ENCODE peak calls at places on chromosomes 3 and 15, in five cellular contexts. G is heart left ventricle, T is fibroblast of lung, I is stomach, B is astrocyte. N is an unnamed sample.

GRCh38 chr3:120203016-120203415 is 82.0 kb downstream of the GPR156 start:
- DNase-seq in G (peak; percentile 40), T (peak; percentile 92), I (no peak), B (peak; percentile 47), N (peak; percentile 83)

GRCh38 chr15:51155016-51155580 is 60.4 kb upstream of the TNFAIP8L3 start:
- DNase-seq in G (no peak), T (no peak), I (no peak), B (peak; percentile 11), N (no peak)

GRCh38 chr3:161222662-161223061 is 1.6 kb downstream of the NMD3 start:
- DNase-seq in G (no peak), T (peak; percentile 17), I (no peak), B (peak; percentile 63), N (no peak)

GRCh38 chr15:91559066-91559465 is 294.4 kb upstream of the SLCO3A1 start:
- DNase-seq in G (no peak), T (no peak), I (no peak), B (no peak), N (no peak)

GRCh38 chr15:40633178-40633577 is 39.1 kb downstream of the KNL1 start:
- DNase-seq in G (no peak), T (peak; percentile 45), I (no peak), B (peak; percentile 29), N (peak; percentile 4)

GRCh38 chr15:48242015-48242414 is 35.9 kb downstream of the SLC12A1 start:
- DNase-seq in G (no peak), T (no peak), I (no peak), B (no peak), N (no peak)

GRCh38 chr3:119669906-119670570 is 7.2 kb downstream of the COX17 start:
- DNase-seq in G (peak; percentile 29), T (peak; percentile 6), I (no peak), B (no peak), N (peak; percentile 21)

GRCh38 chr15:80217327-80217900 is 34.6 kb downstream of the CTXND1 start:
- DNase-seq in G (no peak), T (no peak), I (no peak), B (no peak), N (no peak)

GRCh38 chr15:95106781-95107180 is 875.4 kb downstream of the MCTP2 start:
- DNase-seq in G (no peak), T (no peak), I (no peak), B (no peak), N (no peak)

GRCh38 chr15:77107531-77108355 is 36.8 kb upstream of the TSPAN3 start:
- DNase-seq in G (peak; percentile 45), T (peak; percentile 68), I (peak; percentile 56), B (peak; percentile 18), N (peak; percentile 48)

GRCh38 chr3:87691109-87691508 is 367.7 kb downstream of the CGGBP1 start:
- DNase-seq in G (no peak), T (no peak), I (no peak), B (no peak), N (peak; percentile 1)

GRCh38 chr3:101779808-101780366 is 876 bp downstream of the NXPE3 start:
- DNase-seq in G (no peak), T (peak; percentile 11), I (no peak), B (peak; percentile 7), N (no peak)

GRCh38 chr3:129061888-129062834 is 1.6 kb downstream of the GP9 start:
- DNase-seq in G (no peak), T (no peak), I (no peak), B (no peak), N (no peak)

GRCh38 chr3:129059311-129059975 is 1.1 kb upstream of the GP9 start:
- DNase-seq in G (no peak), T (no peak), I (no peak), B (no peak), N (no peak)

GRCh38 chr3:129061077-129061887 is 703 bp downstream of the GP9 start:
- DNase-seq in G (no peak), T (no peak), I (no peak), B (no peak), N (no peak)

GRCh38 chr3:129058441-129059194 is 2.0 kb upstream of the GP9 start:
- DNase-seq in G (no peak), T (no peak), I (peak; percentile 59), B (no peak), N (no peak)

DNA sequence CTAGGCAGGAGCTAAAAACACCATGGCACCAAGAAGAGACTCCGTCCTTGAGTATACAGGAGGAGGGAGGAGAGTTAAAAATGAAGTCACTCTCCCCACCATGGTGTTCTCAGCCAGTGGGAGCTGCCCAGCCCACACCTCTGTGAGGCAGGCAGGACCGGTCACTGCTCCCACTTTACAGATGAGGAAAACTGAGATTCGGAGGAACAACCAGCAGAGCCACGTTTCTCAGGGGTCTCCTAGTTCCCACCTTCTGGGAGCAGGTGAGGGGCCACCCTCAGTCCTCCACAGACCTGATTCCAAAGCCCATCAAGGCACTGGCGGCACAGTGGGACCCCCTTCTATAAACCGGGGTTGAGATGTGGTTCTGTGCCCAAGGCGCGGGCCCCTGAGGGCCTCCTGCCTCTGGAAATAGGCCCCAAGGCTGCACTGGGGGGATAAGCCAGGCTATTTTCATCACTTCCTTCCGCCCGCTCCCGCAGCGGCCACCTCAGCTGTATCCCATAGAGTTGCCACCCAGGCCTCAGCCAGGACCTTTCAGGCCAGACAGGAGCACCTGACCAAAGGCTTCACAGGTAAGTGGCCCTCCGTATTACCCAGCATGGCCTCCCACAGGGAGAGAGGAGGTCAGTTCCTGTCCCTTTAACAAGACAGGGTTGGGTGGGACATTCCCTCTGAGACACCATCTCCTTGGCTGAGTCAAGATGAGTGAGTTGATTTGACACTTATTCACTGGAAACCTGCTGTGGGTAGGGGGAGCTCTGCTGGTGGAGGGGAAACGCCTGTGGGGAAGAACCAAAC is at the start of gene GP9:
- DNase-seq in G (no peak), T (no peak), I (no peak), B (no peak), N (no peak)
- H3K4me3 ChIP-seq in G (no peak within 1 kb of the TSS), T (no peak within 1 kb of the TSS), I (no peak within 1 kb of the TSS), B (no peak within 1 kb of the TSS), N (no peak within 1 kb of the TSS)

GRCh38 chr3:156818890-156819289 is 7.3 kb upstream of the LEKR1 start:
- DNase-seq in G (no peak), T (peak; percentile 33), I (no peak), B (peak; percentile 91), N (peak; percentile 85)

GRCh38 chr3:156819842-156820686 is 6.1 kb upstream of the LEKR1 start:
- DNase-seq in G (no peak), T (no peak), I (no peak), B (peak; percentile 63), N (no peak)

GRCh38 chr3:156816794-156817741 is 9.1 kb upstream of the LEKR1 start:
- DNase-seq in G (peak; percentile 90), T (peak; percentile 72), I (peak; percentile 93), B (peak; percentile 77), N (peak; percentile 96)

GRCh38 chr3:156816091-156816793 is 9.9 kb upstream of the LEKR1 start:
- DNase-seq in G (peak; percentile 35), T (peak; percentile 65), I (peak; percentile 43), B (peak; percentile 65), N (peak; percentile 84)

GRCh38 chr3:156817931-156818765 is 8.0 kb upstream of the LEKR1 start:
- DNase-seq in G (no peak), T (no peak), I (no peak), B (no peak), N (no peak)
- H3K4me3 ChIP-seq in G (no peak overlapping the region), T (peak overlapping the region; percentile 48), I (no peak overlapping the region), B (no peak overlapping the region), N (no peak overlapping the region)

DNA sequence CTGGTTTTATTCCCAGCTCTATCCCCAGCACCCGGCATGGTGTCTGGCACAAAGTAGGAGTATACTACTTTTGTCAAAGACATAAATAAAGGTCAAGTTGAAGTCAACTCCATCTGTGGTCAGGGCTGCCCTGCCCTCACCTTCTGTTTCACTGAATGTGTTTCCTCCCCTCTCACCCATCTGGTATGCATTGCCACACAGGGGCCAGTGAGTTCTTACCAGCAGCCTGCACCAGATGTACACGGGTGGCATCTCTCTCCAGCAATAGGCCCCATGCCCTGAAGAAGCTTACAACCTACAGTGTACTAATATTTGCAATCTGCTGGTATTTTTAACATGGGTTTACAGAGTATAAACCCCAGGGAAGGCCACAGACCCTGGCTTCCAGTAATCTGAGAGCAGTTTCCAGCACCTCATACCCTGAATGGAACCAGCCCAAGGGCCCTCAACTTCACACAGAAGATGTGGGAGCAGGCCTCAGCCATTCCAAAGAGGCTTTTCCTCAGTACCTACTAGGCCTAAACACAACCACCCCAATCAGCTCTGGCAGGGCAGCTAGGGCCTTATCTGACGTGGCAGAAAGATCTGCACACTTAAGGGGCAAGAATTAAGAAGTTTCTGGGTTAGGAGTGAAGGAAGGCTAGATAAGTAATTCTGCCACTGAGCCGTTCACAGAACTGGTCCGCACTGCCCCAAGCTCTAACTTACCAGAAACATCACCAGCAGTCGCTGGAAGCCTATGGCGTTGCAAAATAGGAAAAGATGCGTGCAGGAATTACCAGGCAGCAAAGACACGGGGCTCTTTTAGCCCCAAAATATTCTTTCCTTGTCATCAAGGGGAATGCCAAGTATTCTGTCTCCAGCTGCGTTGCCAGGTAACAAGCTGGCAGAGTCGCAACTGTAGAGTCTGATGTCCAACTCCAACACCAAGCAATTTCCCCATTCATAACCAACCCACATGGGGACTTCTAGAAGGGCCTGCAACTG is 2.1 kb downstream of the IDH2 start:
- DNase-seq in G (no peak), T (no peak), I (peak; percentile 79), B (peak; percentile 70), N (peak; percentile 77)
- H3K4me3 ChIP-seq in G (peak overlapping the region; percentile 98), T (no peak overlapping the region), I (peak overlapping the region; percentile 94), B (peak overlapping the region; percentile 69), N (peak overlapping the region; percentile 64)

GRCh38 chr3:194057570-194058188 is 78.3 kb upstream of the HES1 start:
- DNase-seq in G (no peak), T (no peak), I (no peak), B (no peak), N (no peak)
- H3K4me3 ChIP-seq in G (peak overlapping the region; percentile 52), T (no peak overlapping the region), I (peak overlapping the region; percentile 37), B (peak overlapping the region; percentile 12), N (no peak overlapping the region)

DNA sequence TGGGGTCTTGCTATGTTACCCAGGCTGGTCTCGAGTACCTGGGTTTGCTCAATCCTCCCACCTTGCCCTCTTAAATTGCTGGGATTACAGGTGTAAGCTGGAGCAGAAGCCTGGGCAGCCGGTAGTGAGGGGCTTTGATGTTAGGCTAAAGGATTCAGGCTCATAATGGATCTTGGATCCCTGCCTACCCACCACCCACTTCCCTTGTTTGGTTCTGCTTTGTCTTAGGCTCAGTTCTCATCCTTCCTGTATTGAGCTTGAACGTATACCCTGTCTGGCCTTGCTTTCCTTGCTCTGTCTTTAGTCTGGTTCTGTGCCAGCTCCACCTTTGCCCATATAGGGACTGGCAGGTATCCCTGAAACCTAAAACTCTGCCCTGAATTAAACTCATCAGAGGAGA is 1.7 kb downstream of the PPCDC start:
- DNase-seq in G (no peak), T (no peak), I (no peak), B (no peak), N (no peak)
- H3K4me3 ChIP-seq in G (no peak overlapping the region), T (no peak overlapping the region), I (no peak overlapping the region), B (no peak overlapping the region), N (no peak overlapping the region)

GRCh38 chr3:21405671-21406667 is 345.0 kb downstream of the ZNF385D start:
- DNase-seq in G (no peak), T (no peak), I (no peak), B (no peak), N (no peak)
- H3K4me3 ChIP-seq in G (no peak overlapping the region), T (no peak overlapping the region), I (no peak overlapping the region), B (no peak overlapping the region), N (no peak overlapping the region)

GRCh38 chr3:71453319-71453718 is 130.2 kb downstream of the FOXP1 start:
- DNase-seq in G (no peak), T (no peak), I (no peak), B (no peak), N (no peak)
- H3K4me3 ChIP-seq in G (no peak overlapping the region), T (no peak overlapping the region), I (no peak overlapping the region), B (no peak overlapping the region), N (no peak overlapping the region)

GRCh38 chr3:140449591-140450256 is 228.1 kb upstream of the TRIM42 start:
- DNase-seq in G (no peak), T (no peak), I (peak; percentile 26), B (no peak), N (no peak)
- H3K4me3 ChIP-seq in G (no peak overlapping the region), T (no peak overlapping the region), I (no peak overlapping the region), B (no peak overlapping the region), N (no peak overlapping the region)